ENCODE peak calls at places on chromosomes 4 and X, in six cellular contexts. A, O, M, K, I and E are unnamed samples.

GRCh38 chr4:18930487-18930886 is 908.9 kb upstream of the LCORL start:
- DNase-seq in A (no peak), O (no peak), M (no peak), K (peak; percentile 0), I (no peak), E (no peak)

GRCh38 chrX:97089116-97089515 is 205.4 kb downstream of the RPA4 start:
- DNase-seq in A (no peak), O (no peak), M (no peak), K (no peak), I (no peak), E (no peak)

GRCh38 chrX:110795645-110796510 is at the start of gene CHRDL1:
- DNase-seq in A (peak; percentile 0), O (no peak), M (no peak), K (peak; percentile 75), I (no peak), E (no peak)

GRCh38 chr4:107823870-107824366 is 814 bp upstream of the SGMS2 start:
- DNase-seq in A (no peak), O (no peak), M (no peak), K (no peak), I (no peak), E (no peak)

GRCh38 chrX:105695451-105695850 is 126.9 kb upstream of the NRK start:
- DNase-seq in A (no peak), O (no peak), M (no peak), K (no peak), I (no peak), E (peak; percentile 20)

GRCh38 chr4:126372634-126373033 is 1057.9 kb downstream of the FAT4 start:
- DNase-seq in A (no peak), O (no peak), M (no peak), K (no peak), I (no peak), E (no peak)

GRCh38 chr4:52244103-52244772 is 193.1 kb downstream of the SPATA18 start:
- DNase-seq in A (no peak), O (no peak), M (no peak), K (no peak), I (no peak), E (no peak)

GRCh38 chr4:148064451-148064850 is 332.6 kb downstream of the ARHGAP10 start:
- DNase-seq in A (no peak), O (no peak), M (no peak), K (no peak), I (no peak), E (no peak)

GRCh38 chr4:77745792-77746191 is 73.4 kb downstream of the CNOT6L start:
- DNase-seq in A (no peak), O (no peak), M (no peak), K (no peak), I (no peak), E (no peak)

GRCh38 chr4:109966891-109967481 is 54.3 kb downstream of the EGF start:
- DNase-seq in A (no peak), O (no peak), M (no peak), K (no peak), I (no peak), E (no peak)

GRCh38 chr4:114378306-114378903 is 220.2 kb upstream of the UGT8 start:
- DNase-seq in A (peak; percentile 4), O (no peak), M (no peak), K (peak; percentile 32), I (no peak), E (peak; percentile 65)

DNA sequence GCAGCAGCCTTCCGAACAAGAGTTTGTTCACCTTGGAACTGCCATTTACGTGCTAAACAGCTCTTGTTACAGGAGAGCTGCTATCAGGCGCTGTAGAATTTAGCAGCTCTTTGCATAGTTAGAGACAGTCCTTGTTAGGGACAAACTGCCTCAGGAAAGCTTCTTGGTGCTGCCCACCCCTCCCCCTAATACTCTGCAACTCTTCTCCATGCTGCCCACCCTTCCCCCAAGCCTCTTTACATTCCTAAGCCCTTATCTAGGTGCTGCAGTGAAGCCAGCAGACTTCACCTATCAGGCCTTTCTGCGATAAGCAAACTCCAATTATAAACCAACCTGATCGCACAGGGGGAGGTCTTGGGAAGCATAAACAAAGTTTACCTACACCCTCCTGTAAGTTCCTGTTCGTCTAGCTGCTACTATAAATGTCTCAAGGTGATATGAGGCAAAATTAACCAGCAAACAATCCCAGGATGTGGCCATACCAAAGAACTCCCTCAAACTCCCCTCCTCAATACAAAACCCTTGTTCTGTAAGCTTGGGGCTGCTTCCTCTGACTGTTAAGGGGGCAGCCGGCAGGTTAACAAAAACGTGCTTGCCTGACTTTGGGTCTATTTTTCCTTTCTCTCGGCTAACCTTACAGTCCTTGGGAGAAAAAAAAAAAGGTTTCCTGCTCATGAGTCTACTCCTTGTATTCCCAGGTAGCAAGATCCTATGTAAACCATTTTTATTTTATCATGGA is 74.0 kb upstream of the GC start:
- DNase-seq in A (no peak), O (no peak), M (no peak), K (no peak), I (peak; percentile 72), E (no peak)
- TF ChIP-seq USF2 in A (no peak), O (no peak), M (no peak), K (no peak), I (no peak), E (no peak)

GRCh38 chr4:102451266-102451665 is 49.9 kb upstream of the NFKB1 start:
- DNase-seq in A (no peak), O (no peak), M (no peak), K (no peak), I (no peak), E (no peak)
- TF ChIP-seq USF2 in A (no peak), O (no peak), M (no peak), K (no peak), I (no peak), E (no peak)

DNA sequence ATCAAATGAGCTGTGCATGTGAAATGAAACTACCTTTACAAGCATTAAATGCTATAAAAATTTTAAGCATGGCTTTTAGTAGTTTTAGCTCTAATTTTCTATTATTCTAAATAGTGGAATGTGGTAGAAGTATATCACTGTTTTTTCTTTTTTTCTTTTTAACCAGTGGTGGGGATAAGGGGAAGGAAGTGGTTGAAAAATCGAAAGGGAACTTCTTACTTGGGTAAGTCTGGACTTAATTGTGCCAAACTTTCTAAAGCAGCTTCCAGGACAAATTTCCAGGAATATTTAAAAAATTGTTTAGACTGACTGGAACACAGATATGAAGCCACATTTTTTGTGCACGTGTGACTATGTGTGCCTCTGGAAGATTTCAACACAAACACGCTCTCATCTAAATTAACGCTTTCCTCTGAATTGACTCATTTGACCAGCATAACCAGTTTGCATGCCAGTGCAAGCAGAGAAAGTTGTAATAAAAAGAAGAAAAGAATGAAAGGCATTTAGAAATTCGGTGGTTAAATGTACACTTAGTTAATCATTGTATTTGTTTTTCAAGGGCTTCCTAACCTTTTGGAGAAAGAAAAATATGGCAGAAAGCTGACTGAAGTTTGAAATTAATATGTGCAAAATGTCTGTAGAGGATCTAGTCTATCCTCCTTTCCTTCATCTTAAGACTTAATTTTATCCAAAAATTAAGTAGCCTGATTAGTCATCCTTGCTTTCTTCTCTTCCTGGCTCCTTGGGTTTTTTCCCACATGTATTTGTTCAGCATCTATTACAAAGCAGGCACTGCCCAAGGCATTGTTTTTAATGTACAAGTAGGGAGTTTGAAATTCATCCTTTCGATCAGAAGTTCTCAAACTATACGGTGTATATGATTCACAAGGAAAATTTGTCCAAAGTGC is 18.9 kb upstream of the YTHDC1 start:
- DNase-seq in A (peak; percentile 19), O (no peak), M (no peak), K (no peak), I (no peak), E (peak; percentile 69)
- TF ChIP-seq USF2 in A (no peak), O (no peak), M (no peak), K (no peak), I (no peak), E (no peak)

GRCh38 chr4:146637853-146638800 is 566 bp upstream of the POU4F2 start:
- DNase-seq in A (no peak), O (no peak), M (no peak), K (peak; percentile 66), I (no peak), E (no peak)

GRCh38 chr4:146640021-146640425 is 1.3 kb downstream of the POU4F2 start:
- DNase-seq in A (no peak), O (no peak), M (no peak), K (no peak), I (no peak), E (no peak)

GRCh38 chr4:146640459-146641061 is 1.9 kb downstream of the POU4F2 start:
- DNase-seq in A (no peak), O (no peak), M (no peak), K (no peak), I (no peak), E (no peak)

GRCh38 chr4:146639414-146639814 is 721 bp downstream of the POU4F2 start:
- DNase-seq in A (no peak), O (no peak), M (no peak), K (no peak), I (no peak), E (no peak)

GRCh38 chr4:146638801-146639351 is at the start of gene POU4F2:
- DNase-seq in A (no peak), O (no peak), M (no peak), K (peak; percentile 78), I (no peak), E (no peak)
- TF ChIP-seq USF2 in A (no peak), O (no peak), M (no peak), K (no peak), I (no peak), E (no peak)

DNA sequence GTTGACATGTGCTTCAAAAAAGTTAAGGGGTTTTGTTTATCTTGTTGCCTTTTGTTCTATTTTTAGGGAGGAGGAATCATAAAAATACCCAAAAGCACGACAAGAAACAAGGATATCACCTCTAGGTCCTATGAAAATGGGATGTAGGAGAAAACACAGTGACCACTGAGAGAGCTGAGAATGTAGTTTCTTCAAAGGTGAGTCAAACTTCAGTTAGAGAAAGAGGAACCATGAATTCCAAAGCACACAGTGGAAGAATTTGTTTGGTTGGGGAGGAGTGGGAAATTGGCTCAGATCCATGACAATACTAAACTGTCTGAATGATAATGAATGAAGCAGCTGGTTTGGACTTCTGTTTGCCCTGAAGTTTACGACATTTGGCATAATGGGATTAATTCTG is 19.1 kb upstream of the FRYL start:
- DNase-seq in A (no peak), O (no peak), M (no peak), K (no peak), I (no peak), E (no peak)
- TF ChIP-seq USF2 in A (no peak), O (no peak), M (no peak), K (no peak), I (no peak), E (no peak)

GRCh38 chr4:189305500-189305899 is 635.2 kb upstream of the FRG1 start:
- DNase-seq in A (no peak), O (no peak), M (no peak), K (peak; percentile 73), I (no peak), E (no peak)
- TF ChIP-seq USF2 in A (no peak), O (no peak), M (no peak), K (no peak), I (no peak), E (no peak)